ENCODE peak calls at places on chromosomes 6 and 20, in seven cellular contexts. I, F, Y, H, B, V and E are unnamed samples.

GRCh38 chr6:7973603-7974002 is 63.0 kb upstream of the TXNDC5 start:
- DNase-seq in F (no peak), I (no peak), B (no peak), Y (no peak), H (peak), V (no peak), E (no peak)

GRCh38 chr20:61477366-61477966 is 225.4 kb downstream of the CDH4 start:
- DNase-seq in H (no peak), I (no peak), F (no peak), B (no peak), Y (no peak), V (no peak), E (no peak)

GRCh38 chr20:2236266-2236665 is 59.5 kb upstream of the TGM3 start:
- DNase-seq in B (peak), V (no peak), I (no peak), F (no peak), H (no peak), Y (no peak), E (no peak)

GRCh38 chr6:34436803-34437643 is 11.2 kb upstream of the RPS10 start:
- DNase-seq in B (no peak), V (no peak), I (no peak), H (no peak), F (no peak), Y (no peak), E (no peak)

GRCh38 chr20:49283703-49284625 is 6.1 kb upstream of the ZNFX1 start:
- DNase-seq in F (no peak), I (no peak), Y (no peak), H (no peak), B (peak), V (no peak), E (no peak)

GRCh38 chr6:105363100-105363754 is 39.7 kb downstream of the PREP start:
- DNase-seq in F (no peak), Y (peak), B (peak), V (peak), H (no peak), I (no peak), E (no peak)

GRCh38 chr6:2931055-2931454 is 27.9 kb upstream of the SERPINB9 start:
- DNase-seq in H (no peak), V (no peak), B (no peak), I (no peak), F (no peak), Y (no peak), E (no peak)

GRCh38 chr6:27889628-27890315 is 22.4 kb downstream of the OR2B2 start:
- DNase-seq in B (peak), V (no peak), I (no peak), Y (no peak), H (peak), F (no peak), E (no peak)

GRCh38 chr20:45971675-45972499 is at the start of gene ZNF335:
- DNase-seq in V (peak), H (peak), F (peak), I (peak), Y (peak), B (peak), E (peak)
- TF ChIP-seq CTCF in V (peak), H (no peak), F (no peak), I (peak), Y (peak), B (no peak), E (no peak)

GRCh38 chr6:79949235-79949634 is 1.9 kb upstream of the ELOVL4 start:
- DNase-seq in F (peak), Y (peak), H (peak), I (peak), B (peak), V (peak), E (peak)
- TF ChIP-seq CTCF in F (peak), Y (peak), H (peak), I (peak), B (peak), V (peak), E (peak)

GRCh38 chr6:87909849-87910248 is 137.8 kb upstream of the SPACA1 start:
- DNase-seq in F (no peak), I (no peak), H (no peak), B (peak), V (no peak), Y (peak), E (no peak)
- TF ChIP-seq CTCF in F (no peak), I (no peak), H (no peak), B (no peak), V (no peak), Y (no peak), E (no peak)

GRCh38 chr6:157557541-157557940 is 176.6 kb downstream of the ZDHHC14 start:
- DNase-seq in Y (no peak), I (no peak), H (no peak), F (peak), B (no peak), V (no peak), E (peak)

GRCh38 chr6:157558049-157558448 is 177.1 kb downstream of the ZDHHC14 start:
- DNase-seq in I (no peak), Y (peak), H (no peak), B (peak), V (no peak), F (no peak), E (no peak)

GRCh38 chr6:157556671-157557430 is 175.9 kb downstream of the ZDHHC14 start:
- DNase-seq in I (no peak), B (no peak), F (no peak), Y (no peak), V (no peak), H (no peak), E (no peak)

GRCh38 chr6:157554747-157555146 is 173.8 kb downstream of the ZDHHC14 start:
- DNase-seq in V (no peak), Y (no peak), H (no peak), I (no peak), B (no peak), F (no peak), E (no peak)

GRCh38 chr6:157555795-157556645 is 175.0 kb downstream of the ZDHHC14 start:
- DNase-seq in H (no peak), Y (no peak), V (no peak), I (no peak), F (no peak), B (no peak), E (no peak)
- TF ChIP-seq CTCF in H (no peak), Y (no peak), V (no peak), I (no peak), F (no peak), B (no peak), E (no peak)

GRCh38 chr6:130293800-130294199 is 71.0 kb upstream of the SAMD3 start:
- DNase-seq in V (peak), I (peak), F (peak), B (peak), H (peak), Y (peak), E (peak)

GRCh38 chr6:130298258-130298657 is 67.6 kb upstream of the TMEM200A start:
- DNase-seq in H (no peak), F (no peak), B (no peak), V (no peak), Y (no peak), I (no peak), E (no peak)

GRCh38 chr6:130296854-130297253 is 69.0 kb upstream of the TMEM200A start:
- DNase-seq in V (no peak), F (no peak), B (peak), I (no peak), H (no peak), Y (peak), E (no peak)
- TF ChIP-seq CTCF in V (no peak), F (no peak), B (no peak), I (no peak), H (no peak), Y (peak), E (no peak)

GRCh38 chr20:50393242-50393641 is 116.9 kb upstream of the PTPN1 start:
- DNase-seq in F (no peak), I (no peak), H (no peak), V (no peak), Y (no peak), B (no peak), E (no peak)

GRCh38 chr20:50390685-50391443 is 119.3 kb upstream of the PTPN1 start:
- DNase-seq in V (no peak), F (no peak), H (no peak), Y (no peak), B (no peak), I (no peak), E (no peak)

GRCh38 chr20:50392138-50392866 is 117.9 kb upstream of the PTPN1 start:
- DNase-seq in I (no peak), F (no peak), V (no peak), Y (no peak), B (no peak), H (no peak), E (no peak)

GRCh38 chr20:50389808-50390684 is 120.1 kb upstream of the PTPN1 start:
- DNase-seq in F (no peak), I (no peak), V (no peak), H (no peak), B (no peak), Y (no peak), E (no peak)

DNA sequence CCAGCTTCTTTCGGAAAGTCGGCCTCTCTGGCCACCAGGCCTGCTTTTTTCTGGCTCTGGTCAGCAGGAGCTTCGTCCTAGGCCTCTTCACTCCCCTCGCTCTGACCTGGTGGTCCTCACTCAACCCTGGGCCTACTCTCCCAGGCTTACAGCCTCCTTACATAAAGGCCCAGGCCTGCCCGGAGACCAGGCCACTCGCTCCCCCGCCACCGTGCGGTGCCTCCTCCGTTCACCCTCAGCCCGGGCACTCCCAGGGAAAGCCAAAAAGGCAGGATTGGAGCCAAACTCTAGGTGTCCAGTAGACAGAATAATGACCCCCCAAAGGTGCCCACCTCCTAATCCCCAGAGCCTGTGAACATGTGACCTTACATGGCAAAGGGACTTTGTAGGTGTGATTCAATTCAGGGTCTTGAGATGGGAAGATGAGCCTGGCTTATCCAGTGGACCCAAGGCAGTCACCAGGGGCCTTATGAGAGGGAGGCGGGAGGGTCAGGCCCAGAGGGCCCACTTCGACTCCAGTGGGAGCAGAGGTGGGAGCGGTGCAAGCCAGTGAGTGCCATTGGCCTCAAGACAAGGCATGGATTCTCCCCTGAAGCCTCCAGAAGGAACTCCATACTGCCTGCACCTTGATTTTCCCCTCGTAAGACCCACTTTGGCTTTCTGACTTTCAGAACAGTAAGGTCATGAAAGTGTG is 118.6 kb upstream of the PTPN1 start:
- DNase-seq in Y (no peak), B (no peak), F (no peak), H (no peak), V (no peak), I (no peak), E (no peak)
- TF ChIP-seq CTCF in Y (no peak), B (no peak), F (no peak), H (no peak), V (no peak), I (no peak), E (no peak)

GRCh38 chr20:40942015-40942414 is 86.6 kb upstream of the TOP1 start:
- DNase-seq in H (no peak), V (no peak), F (no peak), Y (no peak), B (no peak), I (no peak), E (no peak)

GRCh38 chr20:40939667-40940066 is 89.0 kb upstream of the TOP1 start:
- DNase-seq in H (no peak), V (no peak), I (no peak), F (no peak), B (no peak), Y (no peak), E (no peak)

GRCh38 chr20:40933758-40934157 is 94.9 kb upstream of the TOP1 start:
- DNase-seq in H (no peak), F (no peak), I (no peak), V (no peak), Y (no peak), B (no peak), E (no peak)

GRCh38 chr20:40941023-40941655 is 87.5 kb upstream of the TOP1 start:
- DNase-seq in V (no peak), B (peak), F (no peak), I (no peak), H (no peak), Y (peak), E (no peak)

DNA sequence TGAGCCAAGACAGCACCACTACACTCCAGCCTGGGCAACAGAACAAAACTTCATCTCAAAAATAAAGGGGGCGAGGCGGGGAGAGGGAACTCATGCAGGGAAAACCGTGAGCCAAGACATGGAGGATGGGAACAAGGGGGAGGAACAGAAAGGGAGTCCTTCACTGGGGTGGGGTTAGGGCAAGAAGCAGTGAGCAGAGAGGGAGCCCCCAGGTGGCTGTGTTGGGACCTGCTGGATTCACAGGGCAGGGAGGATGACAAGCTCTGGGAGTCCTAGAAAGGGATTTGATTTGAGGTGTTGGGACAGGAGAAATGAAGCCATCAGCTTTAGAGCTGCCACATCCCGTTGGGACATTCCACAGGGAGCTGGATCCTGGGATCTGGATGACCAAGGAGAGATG is 90.6 kb upstream of the TOP1 start:
- DNase-seq in B (no peak), Y (no peak), V (no peak), F (no peak), H (peak), I (no peak), E (no peak)
- TF ChIP-seq CTCF in B (no peak), Y (peak), V (no peak), F (no peak), H (no peak), I (no peak), E (no peak)

GRCh38 chr6:40536442-40536841 is 50.7 kb downstream of the LRFN2 start:
- DNase-seq in H (peak), Y (peak), B (no peak), I (peak), F (no peak), V (peak), E (no peak)
- TF ChIP-seq CTCF in H (no peak), Y (peak), B (no peak), I (peak), F (no peak), V (no peak), E (no peak)